ENCODE peak calls at places on chromosomes 1 and 21, in eight cellular contexts. V, M, I, X, C, F, O and E are unnamed samples.

GRCh38 chr1:56639210-56639609 is 5.9 kb upstream of the PRKAA2 start:
- DNase-seq in V (no peak), M (no peak), I (no peak), X (no peak), C (no peak), F (no peak), O (no peak), E (no peak)

GRCh38 chr1:185152187-185152767 is 4.5 kb downstream of the TRMT1L start:
- DNase-seq in V (no peak), M (no peak), I (no peak), X (no peak), C (no peak), F (no peak), O (peak; percentile 62), E (no peak)

GRCh38 chr1:11999236-11999635 is 19.0 kb downstream of the MFN2 start:
- DNase-seq in V (no peak), M (no peak), I (no peak), X (no peak), C (no peak), F (no peak), O (no peak), E (no peak)

GRCh38 chr1:87555366-87555765 is 226.7 kb downstream of the LMO4 start:
- DNase-seq in V (no peak), M (no peak), I (no peak), X (no peak), C (no peak), F (no peak), O (no peak), E (no peak)

GRCh38 chr1:50829010-50829958 is 130.8 kb downstream of the FAF1 start:
- DNase-seq in V (no peak), M (no peak), I (no peak), X (no peak), C (no peak), F (no peak), O (peak; percentile 13), E (no peak)

GRCh38 chr1:107529511-107530149 is 388.8 kb downstream of the NTNG1 start:
- DNase-seq in V (peak; percentile 16), M (no peak), I (no peak), X (peak; percentile 16), C (no peak), F (no peak), O (peak; percentile 61), E (no peak)

GRCh38 chr1:28290851-28291250 is 31.5 kb downstream of the SESN2 start:
- DNase-seq in V (no peak), M (no peak), I (no peak), X (no peak), C (no peak), F (no peak), O (no peak), E (no peak)

GRCh38 chr1:234214129-234214910 is 158.9 kb upstream of the COA6 start:
- DNase-seq in V (no peak), M (no peak), I (peak; percentile 63), X (no peak), C (no peak), F (peak; percentile 15), O (no peak), E (peak; percentile 85)

GRCh38 chr1:57363643-57364042 is 60.2 kb downstream of the DAB1 start:
- DNase-seq in V (no peak), M (no peak), I (no peak), X (no peak), C (no peak), F (no peak), O (no peak), E (no peak)

GRCh38 chr1:171081220-171081993 is 9.3 kb upstream of the FMO3 start:
- DNase-seq in V (no peak), M (peak; percentile 15), I (no peak), X (peak; percentile 19), C (no peak), F (no peak), O (peak; percentile 85), E (no peak)

GRCh38 chr1:167043752-167044488 is 46.3 kb downstream of the GPA33 start:
- DNase-seq in V (peak; percentile 61), M (no peak), I (peak; percentile 90), X (no peak), C (peak; percentile 27), F (peak; percentile 61), O (peak; percentile 8), E (peak; percentile 91)

GRCh38 chr1:203147376-203147775 is 19.9 kb downstream of the ADORA1 start:
- DNase-seq in V (no peak), M (no peak), I (no peak), X (no peak), C (no peak), F (no peak), O (no peak), E (no peak)

GRCh38 chr1:12384836-12385456 is 155.1 kb downstream of the VPS13D start:
- DNase-seq in V (no peak), M (no peak), I (peak; percentile 52), X (no peak), C (no peak), F (no peak), O (no peak), E (no peak)

GRCh38 chr1:115980998-115981993 is 5.0 kb downstream of the SLC22A15 start:
- DNase-seq in V (no peak), M (peak; percentile 42), I (no peak), X (peak; percentile 54), C (no peak), F (no peak), O (peak; percentile 67), E (no peak)

GRCh38 chr1:60886793-60887331 is 195.5 kb upstream of the NFIA start:
- DNase-seq in V (no peak), M (no peak), I (no peak), X (no peak), C (no peak), F (no peak), O (no peak), E (no peak)

GRCh38 chr1:245475116-245475515 is 320.3 kb downstream of the KIF26B start:
- DNase-seq in V (no peak), M (no peak), I (no peak), X (peak; percentile 20), C (no peak), F (no peak), O (peak; percentile 48), E (no peak)

GRCh38 chr21:33839167-33839716 is 76.4 kb downstream of the ATP5PO start:
- DNase-seq in V (no peak), M (no peak), I (no peak), X (no peak), C (no peak), F (no peak), O (no peak), E (peak; percentile 44)

GRCh38 chr1:46408356-46409062 is 14.4 kb downstream of the FAAH start:
- DNase-seq in V (no peak), M (no peak), I (no peak), X (peak; percentile 52), C (no peak), F (no peak), O (peak; percentile 21), E (peak; percentile 40)

GRCh38 chr1:33001282-33001681 is 35.4 kb downstream of the AK2 start:
- DNase-seq in V (no peak), M (no peak), I (no peak), X (no peak), C (no peak), F (no peak), O (no peak), E (no peak)

GRCh38 chr1:48414264-48414663 is 57.7 kb downstream of the SPATA6 start:
- DNase-seq in V (no peak), M (no peak), I (no peak), X (no peak), C (no peak), F (no peak), O (peak; percentile 30), E (no peak)

GRCh38 chr1:93015590-93015989 is 54.3 kb upstream of the DIPK1A start:
- DNase-seq in V (no peak), M (no peak), I (no peak), X (no peak), C (no peak), F (no peak), O (peak; percentile 80), E (no peak)

GRCh38 chr1:203189951-203190352 is 3.4 kb upstream of the CHI3L1 start:
- DNase-seq in V (no peak), M (no peak), I (no peak), X (no peak), C (no peak), F (no peak), O (peak; percentile 40), E (no peak)

GRCh38 chr1:13700521-13701273 is 709 bp downstream of the PRDM2 start:
- DNase-seq in V (peak; percentile 61), M (no peak), I (peak; percentile 55), X (no peak), C (peak; percentile 4), F (peak; percentile 28), O (peak; percentile 51), E (peak; percentile 89)

GRCh38 chr1:56655991-56656613 is 11.0 kb downstream of the PRKAA2 start:
- DNase-seq in V (no peak), M (no peak), I (no peak), X (no peak), C (no peak), F (no peak), O (no peak), E (no peak)

GRCh38 chr1:1358433-1359201 is at the start of gene MXRA8:
- DNase-seq in V (no peak), M (no peak), I (no peak), X (peak; percentile 92), C (no peak), F (no peak), O (peak; percentile 96), E (no peak)

GRCh38 chr1:119276558-119276957 is 92.0 kb upstream of the HAO2 start:
- DNase-seq in V (no peak), M (no peak), I (no peak), X (no peak), C (no peak), F (no peak), O (no peak), E (no peak)

GRCh38 chr1:1763657-1764621 is 14.3 kb downstream of the NADK start:
- DNase-seq in V (no peak), M (no peak), I (no peak), X (no peak), C (no peak), F (no peak), O (no peak), E (peak; percentile 94)

GRCh38 chr1:2136836-2137235 is 57.7 kb downstream of the FAAP20 start:
- DNase-seq in V (no peak), M (no peak), I (no peak), X (no peak), C (no peak), F (no peak), O (no peak), E (no peak)

GRCh38 chr1:109901508-109902145 is 9.0 kb upstream of the CSF1 start:
- DNase-seq in V (no peak), M (no peak), I (peak; percentile 49), X (no peak), C (no peak), F (no peak), O (no peak), E (no peak)

GRCh38 chr21:35619184-35619583 is 441.1 kb downstream of the SETD4 start:
- DNase-seq in V (no peak), M (no peak), I (no peak), X (no peak), C (no peak), F (no peak), O (peak; percentile 68), E (no peak)

GRCh38 chr1:209428241-209428921 is 155.1 kb upstream of the CAMK1G start:
- DNase-seq in V (no peak), M (no peak), I (no peak), X (no peak), C (no peak), F (no peak), O (no peak), E (no peak)

GRCh38 chr1:246447501-246447900 is 59.6 kb downstream of the SMYD3 start:
- DNase-seq in V (no peak), M (no peak), I (no peak), X (no peak), C (no peak), F (no peak), O (peak; percentile 11), E (no peak)

GRCh38 chr1:4636186-4636585 is 18.2 kb upstream of the AJAP1 start:
- DNase-seq in V (no peak), M (no peak), I (no peak), X (no peak), C (no peak), F (no peak), O (no peak), E (peak; percentile 67)

GRCh38 chr1:207309775-207310273 is 11.7 kb upstream of the CD55 start:
- DNase-seq in V (no peak), M (peak; percentile 50), I (no peak), X (peak; percentile 56), C (no peak), F (no peak), O (peak; percentile 78), E (no peak)